ENCODE peak calls at places on chromosome 5, in five cellular contexts. M is heart right ventricle, H is HCT116, A is K562, U is cardiac fibroblast. D is an unnamed sample.

GRCh38 chr5:14385022-14385421 is 196.6 kb upstream of the OTULINL start:
- DNase-seq in A (no peak), H (no peak), M (no peak), U (no peak), D (no peak)

GRCh38 chr5:149485655-149486615 is 65.3 kb downstream of the CSNK1A1 start:
- DNase-seq in M (peak), A (no peak), U (peak), H (peak), D (no peak)

GRCh38 chr5:98483301-98483700 is 290.2 kb upstream of the RGMB start:
- DNase-seq in U (peak), H (no peak), A (no peak), M (no peak), D (no peak)

GRCh38 chr5:27472000-27472763 is 433.8 kb upstream of the CDH9 start:
- DNase-seq in M (no peak), H (no peak), A (peak), U (peak), D (peak)

GRCh38 chr5:150053231-150053626 is 33.1 kb downstream of the CSF1R start:
- DNase-seq in A (no peak), U (peak), H (no peak), M (no peak), D (no peak)

GRCh38 chr5:45454114-45454513 is 242.1 kb downstream of the HCN1 start:
- DNase-seq in U (peak), H (peak), A (no peak), M (peak), D (no peak)

GRCh38 chr5:153613143-153613542 is 122.7 kb downstream of the GRIA1 start:
- DNase-seq in H (no peak), A (no peak), U (peak), M (no peak), D (no peak)

GRCh38 chr5:64628901-64629300 is 61.4 kb upstream of the SHISAL2B start:
- DNase-seq in H (no peak), A (no peak), U (no peak), M (no peak), D (no peak)

GRCh38 chr5:169576181-169576598 is 7.4 kb upstream of the SPDL1 start:
- DNase-seq in H (no peak), U (peak), M (no peak), A (no peak), D (no peak)

GRCh38 chr5:171989276-171989675 is 17.2 kb downstream of the FBXW11 start:
- DNase-seq in U (no peak), A (no peak), H (no peak), M (no peak), D (no peak)

GRCh38 chr5:137660349-137660817 is 75.5 kb downstream of the KLHL3 start:
- DNase-seq in A (peak), H (peak), M (peak), U (peak), D (peak)

GRCh38 chr5:179866241-179867078 is 7.8 kb upstream of the MRNIP start:
- DNase-seq in M (no peak), A (no peak), H (no peak), U (no peak), D (no peak)

GRCh38 chr5:31771045-31771444 is 132.1 kb downstream of the PDZD2 start:
- DNase-seq in A (no peak), M (no peak), U (no peak), H (no peak), D (no peak)

GRCh38 chr5:74643160-74643562 is 2.6 kb upstream of the ENC1 start:
- DNase-seq in M (peak), U (peak), A (no peak), H (peak), D (no peak)

GRCh38 chr5:148425808-148426207 is 42.0 kb downstream of the FBXO38 start:
- DNase-seq in H (no peak), A (no peak), U (no peak), M (no peak), D (no peak)

GRCh38 chr5:3024126-3024525 is 272.6 kb upstream of the IRX2 start:
- DNase-seq in U (no peak), M (no peak), A (no peak), H (no peak), D (no peak)

GRCh38 chr5:145237843-145238242 is 597.3 kb downstream of the PRELID2 start:
- DNase-seq in A (peak), U (peak), M (no peak), H (peak), D (peak)

GRCh38 chr5:174527936-174528557 is 196.3 kb upstream of the MSX2 start:
- DNase-seq in H (no peak), M (no peak), U (no peak), A (no peak), D (no peak)

GRCh38 chr5:37838152-37838932 is 1.5 kb downstream of the GDNF start:
- DNase-seq in U (peak), A (no peak), M (no peak), H (no peak), D (peak)

GRCh38 chr5:160390787-160391696 is 8.8 kb downstream of the FAM200C start:
- DNase-seq in H (no peak), U (peak), M (no peak), A (no peak), D (no peak)
- TF ChIP-seq CTCF in H (peak), U (peak), M (peak), A (peak), D (peak)

GRCh38 chr5:166430491-166431319 is 1860.7 kb upstream of the WWC1 start:
- DNase-seq in U (no peak), A (no peak), M (no peak), H (no peak), D (no peak)

GRCh38 chr5:166428264-166428663 is 1863.2 kb upstream of the WWC1 start:
- DNase-seq in U (no peak), M (no peak), H (no peak), A (no peak), D (no peak)

GRCh38 chr5:166436857-166437256 is 1854.6 kb upstream of the WWC1 start:
- DNase-seq in H (no peak), A (no peak), M (no peak), U (peak), D (no peak)

GRCh38 chr5:166433679-166434078 is 1857.8 kb upstream of the WWC1 start:
- DNase-seq in M (no peak), U (no peak), A (no peak), H (no peak), D (no peak)
- TF ChIP-seq CTCF in M (no peak), U (no peak), A (no peak), H (no peak), D (peak)

GRCh38 chr5:1523793-1524480 is at the start of gene LPCAT1:
- DNase-seq in U (peak), A (peak), H (no peak), M (peak), D (peak)
- TF ChIP-seq CTCF in U (no peak), A (no peak), H (no peak), M (peak), D (peak)

GRCh38 chr5:52989781-52990530 is 804 bp downstream of the ITGA2 start:
- DNase-seq in U (peak), H (peak), A (no peak), M (peak), D (peak)
- TF ChIP-seq CTCF in U (peak), H (no peak), A (no peak), M (no peak), D (peak)

GRCh38 chr5:122507045-122507444 is 195.0 kb downstream of the SNCAIP start:
- DNase-seq in A (no peak), U (no peak), H (no peak), M (no peak), D (no peak)
- TF ChIP-seq CTCF in A (no peak), U (no peak), H (no peak), M (no peak), D (no peak)

GRCh38 chr5:10856071-10856470 is 95.0 kb upstream of the DAP start:
- DNase-seq in M (no peak), H (no peak), A (no peak), U (no peak), D (no peak)

GRCh38 chr5:10854526-10855277 is 93.7 kb upstream of the DAP start:
- DNase-seq in M (no peak), A (no peak), H (no peak), U (no peak), D (no peak)

GRCh38 chr5:10858307-10858706 is 97.3 kb upstream of the DAP start:
- DNase-seq in U (no peak), H (no peak), A (no peak), M (no peak), D (no peak)

GRCh38 chr5:10857333-10857723 is 96.3 kb upstream of the DAP start:
- DNase-seq in U (no peak), M (no peak), H (no peak), A (no peak), D (no peak)

GRCh38 chr5:10856646-10857332 is 95.8 kb upstream of the DAP start:
- DNase-seq in H (no peak), U (peak), A (peak), M (peak), D (peak)
- TF ChIP-seq CTCF in H (no peak), U (peak), A (peak), M (peak), D (peak)

GRCh38 chr5:78538240-78538850 is 110.2 kb downstream of the LHFPL2 start:
- DNase-seq in M (no peak), U (no peak), H (no peak), A (no peak), D (no peak)

GRCh38 chr5:78540335-78541057 is 108.1 kb downstream of the LHFPL2 start:
- DNase-seq in A (no peak), M (no peak), H (no peak), U (no peak), D (peak)

GRCh38 chr5:78536797-78537196 is 111.8 kb downstream of the LHFPL2 start:
- DNase-seq in H (no peak), M (no peak), A (no peak), U (no peak), D (no peak)

GRCh38 chr5:78537406-78537805 is 111.2 kb downstream of the LHFPL2 start:
- DNase-seq in U (no peak), M (no peak), H (no peak), A (no peak), D (no peak)

DNA sequence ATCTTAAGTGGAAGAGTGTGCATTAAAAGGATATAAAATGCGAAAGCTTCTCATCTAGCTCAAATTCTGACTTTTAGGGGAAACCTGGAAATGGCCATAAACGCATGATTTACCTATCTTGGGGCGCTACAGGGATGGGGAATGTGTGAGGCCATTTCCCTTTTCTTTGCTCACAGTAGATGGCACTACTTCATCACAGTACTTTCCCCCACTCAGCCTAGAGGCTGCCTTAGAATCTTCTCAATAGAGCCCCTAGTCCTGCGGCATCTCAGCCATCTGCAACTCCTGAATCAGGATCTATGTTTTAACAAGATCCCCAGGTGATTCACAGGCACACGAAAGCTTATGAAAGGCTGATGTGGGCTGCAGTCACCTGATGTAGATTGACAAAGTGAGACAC is 110.8 kb downstream of the LHFPL2 start:
- DNase-seq in H (no peak), M (no peak), A (peak), U (peak), D (no peak)
- TF ChIP-seq CTCF in H (peak), M (peak), A (peak), U (peak), D (peak)

DNA sequence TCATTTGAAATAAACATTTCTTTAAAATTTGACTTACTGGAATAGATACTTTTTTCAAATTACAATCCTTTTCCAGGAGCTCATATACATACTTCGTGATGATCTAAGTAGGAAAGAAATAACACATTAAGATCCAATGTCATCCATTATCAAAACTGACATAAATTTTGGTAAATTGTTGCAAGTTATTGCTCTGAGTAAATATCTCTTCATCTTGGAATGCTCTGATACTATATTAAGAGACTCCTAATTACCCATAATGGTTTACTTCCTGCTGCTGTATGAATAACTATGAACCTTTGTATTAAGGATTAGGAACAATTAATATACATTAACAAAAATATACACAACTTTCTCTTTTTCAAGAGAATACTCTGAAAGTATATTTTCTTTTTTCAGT is 223.0 kb upstream of the POU5F2 start:
- DNase-seq in M (no peak), H (no peak), U (no peak), A (no peak), D (no peak)
- TF ChIP-seq CTCF in M (no peak), H (no peak), U (no peak), A (no peak), D (no peak)

GRCh38 chr5:139549162-139549894 is 11.8 kb upstream of the UBE2D2 start:
- DNase-seq in H (no peak), M (no peak), U (no peak), A (no peak), D (no peak)

DNA sequence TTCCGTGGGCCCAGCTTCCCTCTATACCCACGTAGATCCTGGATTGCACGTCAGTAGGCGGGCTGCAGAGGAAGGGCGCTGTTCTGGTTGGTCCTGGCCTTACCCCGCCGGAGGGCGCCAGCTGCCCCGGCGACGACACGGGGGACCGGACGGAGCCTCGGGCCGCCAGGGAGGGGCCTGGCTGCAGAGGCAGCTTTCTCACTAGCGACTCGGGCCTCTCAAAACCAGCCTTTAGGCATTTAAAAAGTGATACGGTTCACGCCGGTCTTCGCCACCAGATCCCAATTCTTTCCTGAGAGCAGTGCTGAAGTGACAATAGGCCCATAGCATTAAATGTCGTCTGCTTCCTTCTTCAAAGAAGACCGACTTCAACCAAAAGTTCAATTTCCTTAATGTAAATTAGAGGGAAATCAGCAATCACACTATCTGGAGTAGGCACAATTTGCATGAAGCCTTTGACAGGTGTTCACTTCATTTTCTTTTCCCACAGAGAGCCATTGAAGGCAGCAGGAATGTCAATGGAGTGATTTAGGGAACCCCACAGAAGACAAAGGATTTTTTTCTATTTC is 17.6 kb upstream of the UBE2D2 start:
- DNase-seq in M (peak), H (no peak), U (peak), A (peak), D (peak)
- TF ChIP-seq CTCF in M (no peak), H (peak), U (no peak), A (peak), D (peak)